ENCODE peak calls at places on chromosomes 12 and 14, in six cellular contexts. X is fibroblast of pulmonary artery, A is T-helper 17 cell, Y is hippocampal formation, P is nephron progenitor cell, I is BJ. F is an unnamed sample.

GRCh38 chr12:101806280-101806679 is 24.5 kb downstream of the GNPTAB start:
- DNase-seq in P (no peak), A (no peak), Y (no peak), I (no peak), X (peak; percentile 16), F (no peak)

GRCh38 chr12:14960548-14961465 is 594 bp downstream of the ARHGDIB start:
- DNase-seq in Y (no peak), X (peak; percentile 93), P (no peak), A (peak; percentile 41), I (no peak), F (no peak)

GRCh38 chr12:32533971-32534590 is 134.7 kb downstream of the FGD4 start:
- DNase-seq in I (peak; percentile 98), A (no peak), Y (peak; percentile 26), X (peak; percentile 88), P (peak; percentile 22), F (no peak)

GRCh38 chr12:93763746-93764147 is 86.6 kb downstream of the CRADD start:
- DNase-seq in X (no peak), A (no peak), P (no peak), Y (no peak), I (no peak), F (no peak)

GRCh38 chr14:54211562-54212308 is 185.1 kb upstream of the CDKN3 start:
- DNase-seq in A (no peak), P (no peak), I (no peak), X (peak; percentile 93), Y (no peak), F (peak; percentile 72)

GRCh38 chr12:102484017-102484731 is 3.8 kb upstream of the IGF1 start:
- DNase-seq in A (no peak), Y (peak; percentile 22), I (no peak), P (peak; percentile 58), X (peak; percentile 71), F (peak; percentile 23)

GRCh38 chr14:50714452-50715073 is 46.5 kb upstream of the SAV1 start:
- DNase-seq in A (no peak), P (no peak), X (peak; percentile 64), Y (no peak), I (no peak), F (peak; percentile 20)

GRCh38 chr14:33839193-33840076 is 111.4 kb downstream of the EGLN3 start:
- DNase-seq in Y (peak; percentile 52), I (no peak), A (peak; percentile 18), X (peak; percentile 64), P (peak; percentile 62), F (peak; percentile 18)

GRCh38 chr12:89861086-89861485 is 152.4 kb upstream of the ATP2B1 start:
- DNase-seq in P (no peak), Y (no peak), A (no peak), I (no peak), X (no peak), F (no peak)

GRCh38 chr12:47328831-47329545 is 249.2 kb upstream of the AMIGO2 start:
- DNase-seq in I (no peak), X (peak; percentile 52), A (no peak), Y (no peak), P (no peak), F (no peak)

GRCh38 chr12:115341442-115341841 is 657.5 kb upstream of the TBX3 start:
- DNase-seq in A (no peak), P (no peak), I (peak; percentile 95), X (peak; percentile 99), Y (no peak), F (no peak)

GRCh38 chr12:42326466-42327226 is 679 bp downstream of the PPHLN1 start:
- DNase-seq in P (peak; percentile 6), Y (no peak), I (no peak), A (no peak), X (peak; percentile 27), F (no peak)

GRCh38 chr14:93493054-93493453 is 62.3 kb downstream of the UNC79 start:
- DNase-seq in X (no peak), A (no peak), I (no peak), P (no peak), Y (no peak), F (no peak)

GRCh38 chr14:54117401-54117800 is 160.8 kb upstream of the BMP4 start:
- DNase-seq in A (no peak), Y (no peak), X (no peak), P (no peak), I (no peak), F (no peak)

GRCh38 chr14:61663312-61663974 is 31.9 kb upstream of the HIF1A start:
- DNase-seq in Y (no peak), A (no peak), X (no peak), I (no peak), P (no peak), F (no peak)

GRCh38 chr12:122059203-122059960 is 19.2 kb upstream of the MLXIP start:
- DNase-seq in P (no peak), Y (no peak), I (no peak), X (no peak), A (no peak), F (no peak)

GRCh38 chr12:132282950-132283771 is 46.2 kb downstream of the GALNT9 start:
- DNase-seq in P (peak; percentile 40), I (no peak), X (no peak), Y (no peak), A (no peak), F (no peak)

GRCh38 chr14:105465209-105466031 is 9.2 kb upstream of the CRIP2 start:
- DNase-seq in I (no peak), Y (no peak), X (no peak), P (no peak), A (no peak), F (no peak)

GRCh38 chr12:49288412-49288853 is 6.5 kb upstream of the PRPH start:
- DNase-seq in I (no peak), A (peak; percentile 54), X (peak; percentile 68), P (peak; percentile 67), Y (peak; percentile 8), F (no peak)

GRCh38 chr12:28269851-28270250 is 79.6 kb downstream of the CCDC91 start:
- DNase-seq in A (no peak), Y (no peak), P (no peak), X (no peak), I (no peak), F (no peak)

GRCh38 chr14:28767851-28768548 is 1.4 kb downstream of the FOXG1 start:
- DNase-seq in I (no peak), A (no peak), X (no peak), Y (no peak), P (peak; percentile 53), F (no peak)

GRCh38 chr12:46217686-46218508 is 50.9 kb downstream of the SLC38A1 start:
- DNase-seq in X (no peak), I (no peak), P (no peak), A (peak; percentile 44), Y (no peak), F (no peak)

GRCh38 chr12:39502657-39503056 is 59.7 kb upstream of the KIF21A start:
- DNase-seq in Y (no peak), X (no peak), A (no peak), I (no peak), P (no peak), F (no peak)

GRCh38 chr14:94673781-94674231 is 61.6 kb downstream of the SERPINA3 start:
- DNase-seq in Y (no peak), P (no peak), A (no peak), X (peak; percentile 59), I (no peak), F (no peak)

GRCh38 chr12:25866586-25867378 is 91.7 kb upstream of the RASSF8 start:
- DNase-seq in X (no peak), P (no peak), Y (no peak), I (peak; percentile 25), A (no peak), F (no peak)

GRCh38 chr14:90534838-90535555 is 138.2 kb downstream of the CALM1 start:
- DNase-seq in Y (no peak), A (no peak), P (no peak), I (no peak), X (no peak), F (no peak)

GRCh38 chr12:128258866-128259555 is 8.0 kb upstream of the TMEM132C start:
- DNase-seq in P (no peak), I (no peak), A (no peak), X (no peak), Y (peak; percentile 12), F (no peak)

GRCh38 chr14:69237142-69237541 is 22.8 kb upstream of the GALNT16 start:
- DNase-seq in Y (no peak), P (no peak), I (no peak), X (no peak), A (no peak), F (no peak)

GRCh38 chr14:50801706-50802105 is 29.3 kb downstream of the NIN start:
- DNase-seq in X (peak; percentile 47), Y (no peak), A (no peak), P (no peak), I (no peak), F (peak; percentile 45)

GRCh38 chr14:54813081-54813480 is 89.5 kb downstream of the GCH1 start:
- DNase-seq in A (no peak), P (no peak), X (no peak), I (no peak), Y (no peak), F (no peak)

GRCh38 chr12:54980341-54980740 is 4.2 kb downstream of the TESPA1 start:
- DNase-seq in P (no peak), X (no peak), A (peak; percentile 31), I (no peak), Y (no peak), F (no peak)

GRCh38 chr12:131737485-131737827 is 26.6 kb downstream of the SFSWAP start:
- DNase-seq in Y (no peak), A (no peak), X (no peak), P (no peak), I (no peak), F (no peak)

GRCh38 chr14:22084393-22085281 is 411.0 kb upstream of the OR4E1 start:
- DNase-seq in X (peak; percentile 71), Y (no peak), P (peak; percentile 13), A (no peak), I (no peak), F (peak; percentile 39)

GRCh38 chr12:123973552-123974341 is 732 bp downstream of the ZNF664 start:
- DNase-seq in A (peak; percentile 11), Y (peak; percentile 49), I (no peak), P (peak; percentile 58), X (peak; percentile 17), F (no peak)

GRCh38 chr12:28021704-28022103 is 49.2 kb upstream of the PTHLH start:
- DNase-seq in X (no peak), Y (no peak), A (no peak), P (no peak), I (no peak), F (no peak)

GRCh38 chr12:943051-943450 is 6.4 kb downstream of the RAD52 start:
- DNase-seq in P (no peak), I (no peak), X (no peak), A (no peak), Y (no peak), F (no peak)